ENCODE peak calls at places on chromosome 1, in eight cellular contexts. E is fibroblast of mammary gland; V is heart left ventricle; U is psoas muscle; C is mammary epithelial cell; D is suprapubic skin; N is body of pancreas; Y is CD8-positive, alpha-beta T cell. H is an unnamed sample.

GRCh38 chr1:182768973-182769372 is 20.6 kb upstream of the NPL start:
- DNase-seq in E (peak), V (no peak), U (no peak), C (peak), D (no peak), N (no peak), Y (no peak), H (no peak)

GRCh38 chr1:221274373-221274772 is 395.1 kb downstream of the HLX start:
- DNase-seq in E (no peak), V (no peak), U (no peak), C (no peak), D (no peak), N (no peak), Y (no peak), H (no peak)

GRCh38 chr1:82227286-82227685 is 426.6 kb downstream of the ADGRL2 start:
- DNase-seq in E (no peak), V (no peak), U (no peak), C (no peak), D (no peak), N (no peak), Y (no peak), H (no peak)

GRCh38 chr1:214761030-214761429 is 158.0 kb downstream of the CENPF start:
- DNase-seq in E (no peak), V (no peak), U (no peak), C (no peak), D (no peak), N (no peak), Y (no peak), H (no peak)

GRCh38 chr1:113536182-113536780 is 146.0 kb downstream of the MAGI3 start:
- DNase-seq in E (peak), V (no peak), U (no peak), C (peak), D (no peak), N (no peak), Y (no peak), H (no peak)

GRCh38 chr1:98045211-98046030 is 124.6 kb upstream of the DPYD start:
- DNase-seq in E (peak), V (no peak), U (peak), C (peak), D (peak), N (no peak), Y (no peak), H (no peak)

GRCh38 chr1:174964261-174964984 is 35.3 kb upstream of the CACYBP start:
- DNase-seq in E (peak), V (no peak), U (no peak), C (peak), D (no peak), N (no peak), Y (no peak), H (no peak)

GRCh38 chr1:2528966-2529750 is 905 bp downstream of the HES5 start:
- DNase-seq in E (no peak), V (no peak), U (no peak), C (no peak), D (no peak), N (peak), Y (no peak), H (no peak)

GRCh38 chr1:26862781-26863676 is at the start of gene SFN:
- DNase-seq in E (no peak), V (no peak), U (no peak), C (peak), D (peak), N (peak), Y (no peak), H (no peak)

GRCh38 chr1:60621524-60621923 is 460.8 kb upstream of the NFIA start:
- DNase-seq in E (peak), V (no peak), U (no peak), C (no peak), D (no peak), N (peak), Y (no peak), H (no peak)

GRCh38 chr1:227297073-227297793 is 21.1 kb downstream of the CDC42BPA start:
- DNase-seq in E (no peak), V (no peak), U (no peak), C (no peak), D (no peak), N (no peak), Y (no peak), H (no peak)

GRCh38 chr1:1401457-1402010 is 2.4 kb upstream of the CCNL2 start:
- DNase-seq in E (no peak), V (no peak), U (no peak), C (no peak), D (no peak), N (no peak), Y (no peak), H (no peak)

GRCh38 chr1:1399870-1400575 is 888 bp upstream of the CCNL2 start:
- DNase-seq in E (peak), V (no peak), U (no peak), C (no peak), D (no peak), N (no peak), Y (no peak), H (no peak)

GRCh38 chr1:1402081-1402900 is 3.2 kb upstream of the CCNL2 start:
- DNase-seq in E (peak), V (no peak), U (peak), C (peak), D (no peak), N (peak), Y (no peak), H (no peak)

GRCh38 chr1:1399187-1399869 is at the start of gene CCNL2:
- DNase-seq in E (peak), V (peak), U (peak), C (peak), D (peak), N (peak), Y (peak), H (peak)

GRCh38 chr1:1400576-1401456 is 1.7 kb upstream of the CCNL2 start:
- DNase-seq in E (no peak), V (no peak), U (no peak), C (no peak), D (no peak), N (no peak), Y (no peak), H (no peak)
- H3K4me3 ChIP-seq in E (peak), V (no peak), U (peak), C (peak), D (peak), N (no peak), Y (peak), H (peak)

GRCh38 chr1:212606042-212606733 is 2.4 kb upstream of the ATF3 start:
- DNase-seq in E (no peak), V (no peak), U (no peak), C (no peak), D (no peak), N (no peak), Y (no peak), H (no peak)
- H3K4me3 ChIP-seq in E (no peak), V (peak), U (peak), C (peak), D (peak), N (no peak), Y (peak), H (peak)

DNA sequence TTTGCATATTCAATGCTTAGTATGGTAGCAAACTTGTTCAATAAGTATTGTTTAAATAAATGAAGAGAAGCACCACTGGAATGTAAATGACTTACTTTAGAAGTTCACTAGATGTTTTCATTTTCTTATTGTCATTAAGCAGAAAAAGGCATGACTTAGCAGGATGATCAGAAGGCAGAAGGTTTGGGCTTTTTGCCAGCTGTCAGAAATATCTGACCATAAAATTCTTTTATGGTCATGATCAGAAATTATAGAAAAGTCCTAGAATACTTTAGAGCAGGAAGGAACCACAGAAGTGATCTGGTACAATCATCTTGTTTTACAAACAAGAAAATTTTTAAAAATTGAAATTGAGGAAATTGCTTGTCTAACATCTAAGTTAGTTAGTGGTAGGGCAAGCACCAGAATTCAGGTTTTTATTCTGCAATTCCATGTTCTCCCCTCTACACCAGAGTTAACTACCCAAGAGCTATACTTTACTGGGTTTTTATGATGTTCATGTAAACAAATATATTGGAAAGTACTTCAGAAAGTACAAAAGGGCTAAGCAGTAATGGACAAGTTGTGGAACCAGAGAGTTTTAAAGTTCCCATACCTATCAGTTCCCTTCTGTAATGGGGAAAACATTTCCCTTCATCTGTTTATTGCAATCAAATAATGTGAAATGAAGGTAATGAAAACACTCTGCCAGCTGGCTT is 10.1 kb downstream of the FMO5 start:
- DNase-seq in E (no peak), V (no peak), U (no peak), C (no peak), D (no peak), N (no peak), Y (no peak), H (no peak)
- H3K4me3 ChIP-seq in E (no peak), V (no peak), U (no peak), C (no peak), D (no peak), N (no peak), Y (no peak), H (no peak)

DNA sequence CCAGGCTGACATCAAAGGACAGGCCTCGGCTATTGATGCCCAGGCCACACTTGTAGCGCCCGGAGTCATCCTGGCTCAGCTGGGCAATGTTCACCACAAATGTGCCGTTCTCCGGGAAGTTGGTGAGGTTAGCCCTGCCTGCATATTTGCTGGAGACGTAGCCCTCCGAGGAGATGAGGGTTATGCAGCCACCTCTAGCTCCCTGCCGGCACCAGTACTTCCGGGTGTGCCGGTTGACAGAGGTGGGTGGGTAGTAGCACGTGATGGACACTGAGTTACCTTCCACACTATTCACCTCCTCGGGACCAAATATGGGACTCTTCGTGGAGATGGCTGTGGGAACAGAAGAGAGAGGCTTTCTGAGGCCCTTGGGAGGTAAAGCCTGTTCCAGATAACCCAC is 7.1 kb downstream of the PIGR start:
- DNase-seq in E (no peak), V (no peak), U (no peak), C (no peak), D (no peak), N (no peak), Y (no peak), H (no peak)
- H3K4me3 ChIP-seq in E (no peak), V (no peak), U (no peak), C (no peak), D (no peak), N (no peak), Y (no peak), H (no peak)

GRCh38 chr1:234770924-234771540 is 161.1 kb upstream of the IRF2BP2 start:
- DNase-seq in E (no peak), V (no peak), U (no peak), C (no peak), D (no peak), N (no peak), Y (no peak), H (peak)

GRCh38 chr1:234773936-234774677 is 164.1 kb upstream of the IRF2BP2 start:
- DNase-seq in E (no peak), V (no peak), U (no peak), C (no peak), D (no peak), N (no peak), Y (no peak), H (peak)

GRCh38 chr1:234770031-234770795 is 160.2 kb upstream of the IRF2BP2 start:
- DNase-seq in E (no peak), V (no peak), U (no peak), C (no peak), D (no peak), N (no peak), Y (no peak), H (peak)

GRCh38 chr1:234772345-234773147 is 162.6 kb upstream of the IRF2BP2 start:
- DNase-seq in E (peak), V (peak), U (peak), C (peak), D (no peak), N (peak), Y (peak), H (peak)

DNA sequence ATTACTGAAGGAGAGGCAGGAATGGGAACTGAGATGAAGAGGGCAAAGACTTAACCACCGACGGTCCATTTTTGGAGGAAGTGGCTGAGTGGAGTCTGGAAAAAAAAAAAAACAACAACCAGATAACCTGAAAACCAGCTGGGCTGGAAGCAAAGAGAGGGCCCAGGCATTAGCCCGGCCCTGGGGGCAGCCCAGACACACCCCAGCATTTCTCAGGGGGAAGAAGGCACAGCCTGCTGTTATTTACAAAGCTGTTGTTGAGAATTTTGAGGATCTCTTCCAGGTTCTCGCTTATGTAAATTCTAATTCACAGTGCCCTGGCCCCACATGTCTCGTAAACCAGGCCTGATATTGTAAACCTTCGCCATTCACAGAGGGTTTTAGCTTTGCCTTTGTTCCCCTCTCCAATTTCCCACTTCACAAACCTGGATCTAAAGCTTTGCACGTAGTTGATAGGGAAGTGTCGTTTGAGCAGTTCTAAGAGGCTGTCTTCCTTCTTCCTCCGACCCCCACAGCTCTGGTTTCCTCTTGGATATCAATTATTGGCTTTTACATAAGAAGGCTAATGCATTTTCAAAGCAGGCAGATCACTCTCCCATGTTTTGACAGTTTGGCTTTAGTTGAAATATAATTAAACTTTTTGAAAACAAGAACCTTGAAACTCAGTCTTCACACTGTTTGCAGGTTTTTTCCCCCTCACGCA is 161.8 kb upstream of the IRF2BP2 start:
- DNase-seq in E (no peak), V (no peak), U (no peak), C (no peak), D (no peak), N (no peak), Y (no peak), H (peak)
- H3K4me3 ChIP-seq in E (no peak), V (no peak), U (no peak), C (no peak), D (no peak), N (no peak), Y (no peak), H (no peak)

DNA sequence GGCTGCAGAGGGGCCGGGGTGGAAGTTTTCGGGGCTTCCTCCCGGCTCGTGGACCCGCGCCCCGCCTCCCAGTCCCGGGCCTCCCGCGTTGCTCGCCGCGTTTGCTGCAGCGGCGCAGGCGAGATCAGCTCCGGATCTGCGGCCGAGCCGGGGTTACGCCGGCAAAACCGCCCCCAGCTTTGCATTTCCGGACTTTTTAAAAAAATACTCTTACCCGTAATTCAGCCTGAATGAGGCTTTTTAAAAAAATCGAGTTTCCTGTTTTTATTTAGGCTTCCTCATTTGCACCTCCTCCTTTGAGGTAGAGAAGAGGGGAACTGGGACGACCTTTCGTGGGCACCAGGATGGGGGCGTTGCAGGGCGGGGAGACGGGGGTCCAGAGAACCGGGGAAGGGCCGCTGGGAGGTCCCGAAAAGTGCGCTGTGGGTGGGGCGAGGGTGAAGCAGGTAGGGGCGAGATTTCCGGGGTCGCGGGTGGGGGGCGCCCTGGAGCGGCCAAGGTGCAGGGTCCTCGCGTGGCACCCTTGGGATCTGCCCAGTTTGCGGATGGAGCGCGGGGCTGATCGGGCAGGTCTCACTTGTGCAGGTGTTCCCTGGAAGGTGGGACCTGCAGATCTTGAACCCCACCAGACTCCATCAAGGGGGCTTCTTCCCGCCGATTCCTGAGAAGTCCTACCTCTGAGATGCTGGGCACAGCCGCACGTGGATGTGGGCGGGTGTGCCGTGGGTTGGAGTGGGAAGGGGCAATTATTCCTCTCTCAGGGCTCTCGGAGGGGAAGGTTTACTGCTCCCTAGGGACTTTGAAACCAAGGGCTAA is 1.1 kb downstream of the PIK3CD start:
- DNase-seq in E (no peak), V (no peak), U (peak), C (no peak), D (no peak), N (no peak), Y (peak), H (no peak)
- H3K4me3 ChIP-seq in E (peak), V (peak), U (peak), C (peak), D (peak), N (no peak), Y (peak), H (peak)

GRCh38 chr1:13582713-13583443 is 754 bp upstream of the PDPN start:
- DNase-seq in E (no peak), V (no peak), U (no peak), C (no peak), D (no peak), N (no peak), Y (no peak), H (no peak)

GRCh38 chr1:13585599-13585965 is 1.9 kb downstream of the PDPN start:
- DNase-seq in E (no peak), V (no peak), U (no peak), C (no peak), D (no peak), N (no peak), Y (no peak), H (no peak)

GRCh38 chr1:13584876-13585598 is 1.4 kb downstream of the PDPN start:
- DNase-seq in E (no peak), V (no peak), U (no peak), C (no peak), D (no peak), N (no peak), Y (no peak), H (no peak)

GRCh38 chr1:13583592-13583963 is at the start of gene PDPN:
- DNase-seq in E (no peak), V (peak), U (peak), C (no peak), D (peak), N (no peak), Y (no peak), H (no peak)

GRCh38 chr1:13583964-13584791 is 546 bp downstream of the PDPN start:
- DNase-seq in E (peak), V (no peak), U (peak), C (peak), D (peak), N (no peak), Y (no peak), H (no peak)
- H3K4me3 ChIP-seq in E (peak), V (peak), U (peak), C (peak), D (peak), N (no peak), Y (no peak), H (peak)

GRCh38 chr1:206946261-206946660 is at the start of gene PIGR:
- DNase-seq in E (no peak), V (no peak), U (no peak), C (no peak), D (no peak), N (peak), Y (no peak), H (no peak)
- H3K4me3 ChIP-seq in E (no peak), V (no peak), U (no peak), C (no peak), D (no peak), N (no peak), Y (no peak), H (no peak)

GRCh38 chr1:59404725-59405124 is 107.8 kb downstream of the FGGY start:
- DNase-seq in E (no peak), V (no peak), U (no peak), C (no peak), D (no peak), N (no peak), Y (no peak), H (no peak)
- H3K4me3 ChIP-seq in E (no peak), V (no peak), U (no peak), C (no peak), D (no peak), N (no peak), Y (no peak), H (no peak)

GRCh38 chr1:96028071-96028470 is 693.5 kb upstream of the PTBP2 start:
- DNase-seq in E (no peak), V (no peak), U (no peak), C (no peak), D (no peak), N (no peak), Y (no peak), H (no peak)

DNA sequence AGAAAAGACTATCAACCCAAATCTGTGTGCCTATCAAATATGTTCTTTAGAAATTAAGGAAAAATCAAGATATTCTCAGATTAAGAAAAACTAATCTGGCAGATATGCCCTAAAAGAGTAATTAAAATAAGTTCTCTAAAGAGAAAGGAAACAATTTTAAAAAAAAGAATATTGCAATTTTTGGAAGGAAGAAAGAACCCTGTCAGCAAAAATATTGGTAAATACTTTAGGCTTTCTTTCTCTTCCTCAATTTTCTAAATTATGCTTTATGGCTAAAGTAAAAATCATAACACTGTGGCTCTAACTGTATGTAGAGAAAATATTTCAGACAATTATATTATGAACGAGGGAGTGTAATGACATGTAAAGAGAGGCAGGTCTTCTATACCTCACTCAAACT is 691.3 kb upstream of the PTBP2 start:
- DNase-seq in E (no peak), V (no peak), U (no peak), C (no peak), D (no peak), N (no peak), Y (no peak), H (no peak)
- H3K4me3 ChIP-seq in E (no peak), V (no peak), U (no peak), C (no peak), D (no peak), N (no peak), Y (no peak), H (no peak)